ENCODE peak calls at places on chromosomes 2 and 18, in four cellular contexts. X is esophagus muscularis mucosa, B is natural killer cell, Y is AG04449. N is an unnamed sample.

GRCh38 chr2:113084249-113085000 is 16.7 kb downstream of the IL1F10 start:
- DNase-seq in X (peak; percentile 24), B (no peak), Y (no peak), N (no peak)

GRCh38 chr2:187569042-187569441 is 14.8 kb upstream of the TFPI start:
- DNase-seq in X (no peak), B (no peak), Y (no peak), N (no peak)

GRCh38 chr2:238973038-238973772 is 125.3 kb downstream of the TWIST2 start:
- DNase-seq in X (peak; percentile 78), B (no peak), Y (no peak), N (no peak)

GRCh38 chr2:29628882-29629281 is 292.5 kb downstream of the ALK start:
- DNase-seq in X (no peak), B (no peak), Y (no peak), N (no peak)

GRCh38 chr18:37567061-37567993 is 1.7 kb upstream of the CELF4 start:
- DNase-seq in X (no peak), B (no peak), Y (no peak), N (no peak)

GRCh38 chr18:23982154-23983071 is 32.1 kb upstream of the TTC39C start:
- DNase-seq in X (peak; percentile 95), B (no peak), Y (no peak), N (no peak)

GRCh38 chr2:74835831-74836674 is 2.1 kb downstream of the HK2 start:
- DNase-seq in X (no peak), B (no peak), Y (no peak), N (no peak)

GRCh38 chr2:12726271-12726670 is 9.5 kb downstream of the TRIB2 start:
- DNase-seq in X (no peak), B (no peak), Y (no peak), N (no peak)

GRCh38 chr2:208329485-208329884 is 63.4 kb downstream of the PIKFYVE start:
- DNase-seq in X (no peak), B (no peak), Y (no peak), N (no peak)

GRCh38 chr18:67359868-67360838 is 156.4 kb downstream of the DSEL start:
- DNase-seq in X (no peak), B (no peak), Y (peak; percentile 67), N (no peak)

GRCh38 chr2:165720526-165720925 is 73.5 kb downstream of the GALNT3 start:
- DNase-seq in X (no peak), B (no peak), Y (peak; percentile 87), N (no peak)
- TF ChIP-seq CTCF in X (no peak), B (no peak), Y (no peak), N (no peak)

DNA sequence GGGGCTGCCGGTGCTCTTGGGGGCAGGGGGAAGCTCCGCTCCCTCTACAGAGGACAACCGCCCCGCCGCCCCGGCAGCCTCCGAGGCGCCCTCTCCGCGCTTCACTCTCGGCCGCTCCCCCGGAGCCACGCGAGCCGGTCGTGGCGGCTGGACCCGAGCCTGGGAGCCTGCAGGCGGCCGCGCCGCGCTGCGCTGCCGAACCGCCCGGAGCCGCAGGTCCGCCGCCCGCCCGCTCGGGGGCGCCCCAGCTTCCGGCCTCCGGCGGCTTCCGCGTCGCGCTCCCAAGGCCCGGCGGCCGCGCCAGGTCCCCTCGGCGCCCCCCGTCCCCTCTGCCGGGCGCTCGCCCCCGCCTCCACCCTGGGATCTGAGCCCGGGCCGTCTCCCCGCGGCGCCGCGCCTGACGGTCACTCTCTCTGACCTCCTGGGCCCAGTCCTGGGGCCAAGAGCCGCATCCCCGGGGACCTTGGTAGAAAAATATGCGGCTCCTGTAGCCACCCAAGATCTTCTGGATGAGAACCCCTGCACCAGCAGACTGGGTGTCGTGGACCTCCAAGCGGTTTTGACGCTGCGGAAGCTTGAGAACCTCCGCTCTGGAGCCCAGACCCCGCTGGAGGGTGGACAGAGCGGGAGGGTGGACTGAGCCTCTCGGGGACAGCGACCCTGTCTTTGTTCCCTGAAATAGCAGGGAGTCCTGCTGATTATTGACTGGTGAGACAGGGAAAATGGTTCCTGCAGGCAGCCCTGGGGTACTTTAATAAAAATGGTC is 44.3 kb downstream of the SERTAD2 start:
- DNase-seq in X (no peak), B (peak; percentile 80), Y (no peak), N (peak; percentile 55)
- TF ChIP-seq CTCF in X (peak; percentile 73), B (peak; percentile 34), Y (peak; percentile 14), N (peak; percentile 53)

DNA sequence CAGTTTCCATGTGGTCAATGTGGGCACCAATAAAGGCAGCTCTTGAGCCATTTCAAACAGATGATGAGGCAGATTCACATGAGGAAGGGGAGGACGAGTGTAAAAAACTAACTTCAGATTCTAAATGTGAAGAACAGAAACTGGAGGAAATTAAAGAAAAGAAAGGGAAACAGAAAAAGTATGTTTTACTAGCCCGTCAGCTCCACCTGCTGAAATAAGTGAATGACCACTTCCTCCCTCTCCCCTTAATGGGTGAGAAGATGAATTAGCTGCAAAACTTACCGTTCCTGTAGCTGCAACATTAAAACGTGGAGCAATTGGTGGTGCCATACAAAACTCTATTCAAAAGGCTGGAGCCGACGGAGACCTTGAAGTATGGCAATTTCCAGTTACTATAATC is 203.5 kb downstream of the UXS1 start:
- DNase-seq in X (peak; percentile 12), B (no peak), Y (no peak), N (no peak)
- TF ChIP-seq CTCF in X (no peak), B (no peak), Y (no peak), N (no peak)

DNA sequence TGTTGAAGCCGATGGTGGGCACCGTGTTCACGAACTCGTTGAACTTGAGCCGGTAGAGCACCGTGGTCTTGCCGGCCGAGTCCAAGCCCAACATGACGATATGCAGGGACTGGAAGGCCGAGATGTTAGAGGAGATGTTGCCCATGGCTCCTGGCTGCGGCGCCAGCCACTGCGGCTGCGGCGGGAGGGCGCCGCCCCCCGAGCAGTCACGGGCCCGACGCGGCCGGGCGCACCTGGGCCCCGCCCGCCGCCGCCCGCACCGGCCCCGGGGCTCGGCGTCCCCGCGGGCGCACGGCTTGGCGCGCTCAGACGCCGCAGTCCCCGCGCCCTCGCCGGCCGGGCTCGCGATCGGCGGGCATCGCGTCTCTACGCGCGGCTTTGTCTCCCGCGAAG is 443 bp downstream of the ARL4C start:
- DNase-seq in X (no peak), B (peak; percentile 69), Y (no peak), N (peak; percentile 19)
- TF ChIP-seq CTCF in X (no peak), B (no peak), Y (no peak), N (no peak)

DNA sequence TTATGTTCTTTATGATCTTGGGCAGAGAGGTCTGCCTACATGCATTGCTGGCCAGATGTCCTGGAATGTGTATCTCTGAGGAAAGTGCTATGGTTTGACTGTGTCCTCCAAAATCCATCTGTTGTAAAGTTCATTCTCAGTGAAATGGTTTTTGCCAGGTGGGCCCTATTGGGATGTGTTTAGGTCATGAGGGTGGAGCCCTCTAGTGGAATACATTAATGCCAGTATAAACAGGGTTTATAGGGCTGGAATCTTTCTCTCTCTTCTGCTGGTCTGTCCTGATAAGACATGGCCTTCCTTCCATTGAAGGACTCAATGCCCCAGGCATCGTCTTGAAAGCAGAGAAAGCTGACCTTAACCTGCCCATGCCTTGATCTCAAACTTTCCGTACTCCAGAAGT is 258.5 kb downstream of the RPIA start:
- DNase-seq in X (no peak), B (no peak), Y (no peak), N (no peak)
- TF ChIP-seq CTCF in X (no peak), B (no peak), Y (no peak), N (peak; percentile 16)